ENCODE peak calls at places on chromosome 9, in four cellular contexts. One of them, this sample, is unnamed.

GRCh38 chr9:91948423-91949292 is 1.4 kb downstream of the ROR2 start:
- DNase-seq in HepG2: no peak
- DNase-seq in HEK293T: peak
- DNase-seq in GM12878: no peak
- DNase-seq in this sample: peak

GRCh38 chr9:130665431-130666392 is 1.3 kb downstream of the PRDM12 start:
- DNase-seq in HepG2: no peak
- DNase-seq in GM12878: no peak
- DNase-seq in HEK293T: no peak
- DNase-seq in this sample: no peak

GRCh38 chr9:100105861-100106260 is 6.8 kb downstream of the INVS start:
- DNase-seq in HepG2: no peak
- DNase-seq in GM12878: no peak
- DNase-seq in HEK293T: no peak
- DNase-seq in this sample: no peak

GRCh38 chr9:38235244-38235643 is 157.3 kb upstream of the ALDH1B1 start:
- DNase-seq in HEK293T: no peak
- DNase-seq in HepG2: no peak
- DNase-seq in GM12878: no peak
- DNase-seq in this sample: no peak

GRCh38 chr9:133506653-133507038 is 18.1 kb downstream of the MYMK start:
- DNase-seq in HEK293T: no peak
- DNase-seq in GM12878: no peak
- DNase-seq in HepG2: peak
- DNase-seq in this sample: peak

GRCh38 chr9:96209407-96210031 is 92.5 kb downstream of the HSD17B3 start:
- DNase-seq in GM12878: no peak
- DNase-seq in HEK293T: no peak
- DNase-seq in HepG2: no peak
- DNase-seq in this sample: no peak

GRCh38 chr9:101458955-101459631 is 23.5 kb upstream of the ALDOB start:
- DNase-seq in HepG2: peak
- DNase-seq in HEK293T: peak
- DNase-seq in GM12878: no peak
- DNase-seq in this sample: peak

GRCh38 chr9:26132913-26133312 is 454.7 kb upstream of the TUSC1 start:
- DNase-seq in GM12878: no peak
- DNase-seq in HepG2: no peak
- DNase-seq in HEK293T: no peak
- DNase-seq in this sample: no peak

GRCh38 chr9:100099722-100100042 is 639 bp downstream of the INVS start:
- DNase-seq in GM12878: no peak
- DNase-seq in HepG2: peak
- DNase-seq in HEK293T: peak
- DNase-seq in this sample: peak

GRCh38 chr9:79176298-79176697 is 395.5 kb upstream of the TLE4 start:
- DNase-seq in GM12878: no peak
- DNase-seq in HepG2: no peak
- DNase-seq in HEK293T: no peak
- DNase-seq in this sample: no peak

GRCh38 chr9:121281614-121282291 is 13.8 kb downstream of the GSN start:
- DNase-seq in HEK293T: no peak
- DNase-seq in HepG2: peak
- DNase-seq in GM12878: no peak
- DNase-seq in this sample: peak

GRCh38 chr9:105027082-105027481 is 99.1 kb upstream of the ABCA1 start:
- DNase-seq in HepG2: no peak
- DNase-seq in HEK293T: no peak
- DNase-seq in GM12878: no peak
- DNase-seq in this sample: no peak

GRCh38 chr9:96418920-96419690 is 935 bp upstream of the ZNF367 start:
- DNase-seq in HEK293T: peak
- DNase-seq in GM12878: no peak
- DNase-seq in HepG2: peak
- DNase-seq in this sample: peak

GRCh38 chr9:104779946-104780539 is 16.1 kb downstream of the NIPSNAP3B start:
- DNase-seq in GM12878: no peak
- DNase-seq in HepG2: no peak
- DNase-seq in HEK293T: no peak
- DNase-seq in this sample: no peak

GRCh38 chr9:89036383-89036782 is 45.1 kb downstream of the S1PR3 start:
- DNase-seq in HEK293T: no peak
- DNase-seq in GM12878: no peak
- DNase-seq in HepG2: no peak
- DNase-seq in this sample: no peak

GRCh38 chr9:129850821-129851540 is 15.7 kb downstream of the USP20 start:
- DNase-seq in GM12878: no peak
- DNase-seq in HepG2: no peak
- DNase-seq in HEK293T: no peak
- DNase-seq in this sample: no peak

GRCh38 chr9:76115982-76116646 is 225.6 kb downstream of the PCSK5 start:
- DNase-seq in GM12878: no peak
- DNase-seq in HEK293T: no peak
- DNase-seq in HepG2: no peak
- DNase-seq in this sample: no peak
- TF ChIP-seq TARDBP in GM12878: no peak
- TF ChIP-seq TARDBP in HEK293T: no peak
- TF ChIP-seq TARDBP in HepG2: no peak
- TF ChIP-seq TARDBP in this sample: no peak

DNA sequence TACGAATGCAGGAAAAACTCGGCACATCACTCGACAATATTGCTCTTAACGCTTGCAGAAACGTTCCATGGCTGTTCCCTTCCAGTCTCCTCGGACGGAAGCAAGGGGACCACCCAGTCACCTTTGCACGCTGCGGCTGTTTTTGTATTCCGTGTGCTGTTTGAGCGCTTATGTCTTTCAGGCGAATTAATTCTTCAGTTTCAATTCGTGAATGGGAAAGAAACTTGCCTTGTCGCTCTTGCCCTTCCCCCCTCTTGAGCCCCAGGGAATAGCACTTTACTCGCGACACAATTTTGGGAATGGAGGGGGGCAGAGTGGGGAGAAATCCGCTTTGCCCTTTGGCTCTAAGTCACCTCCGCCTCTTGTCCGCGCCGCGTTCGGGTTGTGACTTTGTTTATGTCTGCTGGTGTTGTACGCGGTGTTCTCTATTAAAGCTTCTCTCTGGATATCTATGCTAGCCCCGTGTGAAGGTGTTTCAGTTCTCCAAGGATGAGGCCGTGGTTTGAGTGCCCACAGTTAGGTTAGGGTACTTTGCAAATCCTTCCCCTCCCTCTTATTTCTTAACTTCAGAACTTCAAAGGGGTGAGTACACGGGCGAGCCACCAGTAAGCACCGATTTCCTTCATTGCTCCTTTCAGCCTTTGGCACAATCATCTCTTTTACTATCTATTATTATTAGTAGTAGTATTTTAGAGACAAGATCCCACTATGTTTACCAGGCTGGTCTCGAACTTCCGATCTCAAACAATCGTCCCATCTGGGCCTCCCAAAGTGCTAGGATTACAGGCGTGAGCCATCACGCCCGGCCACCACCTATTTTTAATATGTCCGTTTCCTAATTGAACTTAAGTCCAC is 2.7 kb downstream of the FOXB2 start:
- DNase-seq in HepG2: no peak
- DNase-seq in GM12878: no peak
- DNase-seq in HEK293T: no peak
- DNase-seq in this sample: no peak
- TF ChIP-seq TARDBP in HepG2: no peak
- TF ChIP-seq TARDBP in GM12878: no peak
- TF ChIP-seq TARDBP in HEK293T: no peak
- TF ChIP-seq TARDBP in this sample: no peak

DNA sequence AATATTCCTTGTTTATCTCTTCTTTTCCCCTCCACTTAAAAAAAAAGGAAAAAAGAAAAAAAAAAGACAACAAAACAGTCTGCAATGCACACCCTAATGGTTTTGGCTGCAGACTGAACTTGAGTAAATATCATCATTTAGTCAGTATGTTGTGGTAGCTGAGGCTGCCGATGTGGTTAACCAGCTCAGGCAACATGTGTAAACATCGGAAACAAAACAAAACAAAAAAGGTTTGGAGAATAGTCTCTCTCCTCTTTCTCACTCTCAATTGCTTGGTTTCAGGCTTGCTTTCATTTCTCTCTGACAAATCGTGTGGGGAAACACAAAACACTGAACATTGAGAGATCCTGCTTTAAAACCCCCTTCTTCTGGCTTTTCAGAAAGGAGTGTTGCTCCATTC is 453.4 kb downstream of the BNC2 start:
- DNase-seq in HEK293T: no peak
- DNase-seq in HepG2: no peak
- DNase-seq in GM12878: peak
- DNase-seq in this sample: no peak
- TF ChIP-seq TARDBP in HEK293T: no peak
- TF ChIP-seq TARDBP in HepG2: no peak
- TF ChIP-seq TARDBP in GM12878: no peak
- TF ChIP-seq TARDBP in this sample: no peak

DNA sequence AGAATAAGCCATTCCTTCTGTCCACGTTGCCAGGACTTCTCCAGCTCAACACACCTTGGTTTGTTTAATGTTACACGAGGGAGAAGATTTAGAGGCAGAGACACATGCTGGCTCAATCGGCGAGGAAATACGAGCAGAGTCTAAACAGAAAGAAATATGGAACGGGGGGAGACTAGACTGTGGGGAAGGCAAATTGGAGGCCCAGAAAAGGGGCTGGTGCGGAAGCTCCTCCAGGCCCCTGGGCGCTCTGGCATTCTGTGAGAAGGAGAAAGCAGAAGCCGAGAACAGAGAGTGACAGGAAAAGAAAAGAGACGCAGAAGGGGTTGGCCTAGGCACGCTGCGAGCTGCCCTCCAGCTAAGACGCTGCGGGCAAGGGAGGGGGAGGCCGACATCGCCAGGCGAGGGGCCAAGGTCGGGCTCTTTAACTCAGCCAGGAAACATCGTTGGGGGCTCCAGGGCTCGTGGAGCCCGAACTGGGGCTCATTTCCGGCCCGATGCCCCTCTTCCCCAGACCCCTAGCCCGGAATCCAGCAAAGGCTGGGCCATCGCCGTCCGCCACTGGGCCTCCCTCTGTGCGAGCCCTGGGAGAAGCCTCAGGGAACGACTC is 3.2 kb upstream of the PAX5 start:
- DNase-seq in GM12878: no peak
- DNase-seq in HepG2: no peak
- DNase-seq in HEK293T: no peak
- DNase-seq in this sample: no peak
- TF ChIP-seq TARDBP in GM12878: peak
- TF ChIP-seq TARDBP in HepG2: no peak
- TF ChIP-seq TARDBP in HEK293T: no peak
- TF ChIP-seq TARDBP in this sample: no peak

GRCh38 chr9:7382365-7382764 is 417.2 kb downstream of the DMAC1 start:
- DNase-seq in HepG2: no peak
- DNase-seq in HEK293T: no peak
- DNase-seq in GM12878: no peak
- DNase-seq in this sample: no peak
- TF ChIP-seq TARDBP in HepG2: no peak
- TF ChIP-seq TARDBP in HEK293T: no peak
- TF ChIP-seq TARDBP in GM12878: no peak
- TF ChIP-seq TARDBP in this sample: no peak

GRCh38 chr9:34659592-34660253 is 2.7 kb downstream of the CCL27 start:
- DNase-seq in GM12878: no peak
- DNase-seq in HEK293T: no peak
- DNase-seq in HepG2: no peak
- DNase-seq in this sample: no peak
- TF ChIP-seq TARDBP in GM12878: no peak
- TF ChIP-seq TARDBP in HEK293T: no peak
- TF ChIP-seq TARDBP in HepG2: no peak
- TF ChIP-seq TARDBP in this sample: no peak

DNA sequence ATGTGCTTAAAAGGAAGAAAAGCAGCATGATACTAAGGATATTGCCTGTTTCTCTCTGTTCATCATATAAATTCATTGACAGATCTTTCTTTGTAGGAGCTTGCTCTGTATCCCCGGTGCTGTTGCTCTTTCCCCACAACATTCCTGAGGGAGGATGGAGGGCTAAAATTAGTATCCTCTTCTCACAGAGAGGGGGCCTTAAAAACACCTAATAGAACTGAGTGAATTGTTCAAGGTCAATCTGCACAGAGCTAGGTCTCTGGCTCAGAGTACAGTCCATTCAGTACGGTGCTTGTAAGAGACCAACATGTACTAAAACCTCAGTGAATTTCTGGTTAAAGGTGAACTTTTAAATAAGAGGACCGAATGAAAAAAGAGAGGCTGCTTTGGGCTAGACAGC is 88.7 kb downstream of the PALM2AKAP2 start:
- DNase-seq in HEK293T: no peak
- DNase-seq in GM12878: no peak
- DNase-seq in HepG2: no peak
- DNase-seq in this sample: no peak
- TF ChIP-seq TARDBP in HEK293T: no peak
- TF ChIP-seq TARDBP in GM12878: no peak
- TF ChIP-seq TARDBP in HepG2: no peak
- TF ChIP-seq TARDBP in this sample: no peak